ENCODE peak calls at places on chromosomes 7 and 10, in five cellular contexts. One of them, this sample, is unnamed.

GRCh38 chr7:76217942-76218566 is 16.4 kb downstream of the SRRM3 start:
- DNase-seq in mesenchymal stem cell: no peak
- DNase-seq in activated naive CD8-positive, alpha-beta T cell treated with anti-CD3 and anti-CD28 coated beads, Interleukin-2, amount 50 U/mL, for 24 hours: no peak
- DNase-seq in fibroblast of the conjunctiva: no peak
- DNase-seq in foreskin fibroblast: no peak
- DNase-seq in this sample: no peak

GRCh38 chr7:114629762-114630161 is 215.1 kb downstream of the FOXP2 start:
- DNase-seq in mesenchymal stem cell: no peak
- DNase-seq in activated naive CD8-positive, alpha-beta T cell treated with anti-CD3 and anti-CD28 coated beads, Interleukin-2, amount 50 U/mL, for 24 hours: no peak
- DNase-seq in fibroblast of the conjunctiva: no peak
- DNase-seq in foreskin fibroblast: no peak
- DNase-seq in this sample: no peak

GRCh38 chr10:30006410-30006809 is 53.0 kb downstream of the JCAD start:
- DNase-seq in mesenchymal stem cell: no peak
- DNase-seq in activated naive CD8-positive, alpha-beta T cell treated with anti-CD3 and anti-CD28 coated beads, Interleukin-2, amount 50 U/mL, for 24 hours: no peak
- DNase-seq in fibroblast of the conjunctiva: no peak
- DNase-seq in foreskin fibroblast: no peak
- DNase-seq in this sample: no peak

GRCh38 chr7:150950496-150951180 is 27.5 kb downstream of the KCNH2 start:
- DNase-seq in mesenchymal stem cell: no peak
- DNase-seq in activated naive CD8-positive, alpha-beta T cell treated with anti-CD3 and anti-CD28 coated beads, Interleukin-2, amount 50 U/mL, for 24 hours: no peak
- DNase-seq in fibroblast of the conjunctiva: no peak
- DNase-seq in foreskin fibroblast: no peak
- DNase-seq in this sample: no peak

GRCh38 chr10:43124094-43124521 is 14.1 kb upstream of the CSGALNACT2 start:
- DNase-seq in mesenchymal stem cell: no peak
- DNase-seq in activated naive CD8-positive, alpha-beta T cell treated with anti-CD3 and anti-CD28 coated beads, Interleukin-2, amount 50 U/mL, for 24 hours: no peak
- DNase-seq in fibroblast of the conjunctiva: no peak
- DNase-seq in foreskin fibroblast: no peak
- DNase-seq in this sample: no peak

GRCh38 chr7:68542831-68543230 is 1055.4 kb upstream of the AUTS2 start:
- DNase-seq in mesenchymal stem cell: no peak
- DNase-seq in activated naive CD8-positive, alpha-beta T cell treated with anti-CD3 and anti-CD28 coated beads, Interleukin-2, amount 50 U/mL, for 24 hours: no peak
- DNase-seq in fibroblast of the conjunctiva: no peak
- DNase-seq in foreskin fibroblast: no peak
- DNase-seq in this sample: no peak

GRCh38 chr7:41003031-41003925 is 699.6 kb downstream of the INHBA start:
- DNase-seq in mesenchymal stem cell: no peak
- DNase-seq in activated naive CD8-positive, alpha-beta T cell treated with anti-CD3 and anti-CD28 coated beads, Interleukin-2, amount 50 U/mL, for 24 hours: peak; percentile 45
- DNase-seq in fibroblast of the conjunctiva: no peak
- DNase-seq in foreskin fibroblast: no peak
- DNase-seq in this sample: no peak

GRCh38 chr10:79266543-79267312 is 80.5 kb upstream of the PPIF start:
- DNase-seq in mesenchymal stem cell: peak; percentile 98
- DNase-seq in activated naive CD8-positive, alpha-beta T cell treated with anti-CD3 and anti-CD28 coated beads, Interleukin-2, amount 50 U/mL, for 24 hours: no peak
- DNase-seq in fibroblast of the conjunctiva: peak; percentile 63
- DNase-seq in foreskin fibroblast: peak; percentile 95
- DNase-seq in this sample: peak; percentile 91

GRCh38 chr7:116686812-116687419 is 14.9 kb downstream of the MET start:
- DNase-seq in mesenchymal stem cell: no peak
- DNase-seq in activated naive CD8-positive, alpha-beta T cell treated with anti-CD3 and anti-CD28 coated beads, Interleukin-2, amount 50 U/mL, for 24 hours: no peak
- DNase-seq in fibroblast of the conjunctiva: no peak
- DNase-seq in foreskin fibroblast: no peak
- DNase-seq in this sample: no peak

GRCh38 chr7:50069613-50070012 is 23.4 kb downstream of the ZPBP start:
- DNase-seq in mesenchymal stem cell: no peak
- DNase-seq in activated naive CD8-positive, alpha-beta T cell treated with anti-CD3 and anti-CD28 coated beads, Interleukin-2, amount 50 U/mL, for 24 hours: peak; percentile 41
- DNase-seq in fibroblast of the conjunctiva: no peak
- DNase-seq in foreskin fibroblast: no peak
- DNase-seq in this sample: no peak

GRCh38 chr10:4474829-4475228 is 351.2 kb upstream of the AKR1E2 start:
- DNase-seq in mesenchymal stem cell: no peak
- DNase-seq in activated naive CD8-positive, alpha-beta T cell treated with anti-CD3 and anti-CD28 coated beads, Interleukin-2, amount 50 U/mL, for 24 hours: no peak
- DNase-seq in fibroblast of the conjunctiva: no peak
- DNase-seq in foreskin fibroblast: no peak
- DNase-seq in this sample: no peak

GRCh38 chr10:86960003-86960862 is 1.8 kb downstream of the SNCG start:
- DNase-seq in mesenchymal stem cell: peak; percentile 80
- DNase-seq in activated naive CD8-positive, alpha-beta T cell treated with anti-CD3 and anti-CD28 coated beads, Interleukin-2, amount 50 U/mL, for 24 hours: peak; percentile 44
- DNase-seq in fibroblast of the conjunctiva: peak; percentile 68
- DNase-seq in foreskin fibroblast: peak; percentile 57
- DNase-seq in this sample: no peak

GRCh38 chr7:36949711-36950600 is 225.7 kb upstream of the AOAH start:
- DNase-seq in mesenchymal stem cell: peak; percentile 14
- DNase-seq in activated naive CD8-positive, alpha-beta T cell treated with anti-CD3 and anti-CD28 coated beads, Interleukin-2, amount 50 U/mL, for 24 hours: no peak
- DNase-seq in fibroblast of the conjunctiva: no peak
- DNase-seq in foreskin fibroblast: no peak
- DNase-seq in this sample: no peak

GRCh38 chr10:122689146-122689807 is 10.4 kb downstream of the C10orf120 start:
- DNase-seq in mesenchymal stem cell: no peak
- DNase-seq in activated naive CD8-positive, alpha-beta T cell treated with anti-CD3 and anti-CD28 coated beads, Interleukin-2, amount 50 U/mL, for 24 hours: no peak
- DNase-seq in fibroblast of the conjunctiva: no peak
- DNase-seq in foreskin fibroblast: no peak
- DNase-seq in this sample: no peak

GRCh38 chr7:43362652-43363428 is 220.1 kb upstream of the STK17A start:
- DNase-seq in mesenchymal stem cell: peak; percentile 45
- DNase-seq in activated naive CD8-positive, alpha-beta T cell treated with anti-CD3 and anti-CD28 coated beads, Interleukin-2, amount 50 U/mL, for 24 hours: no peak
- DNase-seq in fibroblast of the conjunctiva: peak; percentile 39
- DNase-seq in foreskin fibroblast: peak; percentile 78
- DNase-seq in this sample: peak; percentile 56